ENCODE peak calls at places on chromosomes 5 and 9, in four cellular contexts. One of them, this sample, is unnamed.

GRCh38 chr5:16411741-16412455 is 53.7 kb downstream of the ZNF622 start:
- DNase-seq in HL-60: no peak
- DNase-seq in K562: no peak
- DNase-seq in GM12878: no peak
- DNase-seq in this sample: no peak

GRCh38 chr9:127873223-127873691 is 4.2 kb downstream of the AK1 start:
- DNase-seq in HL-60: no peak
- DNase-seq in GM12878: no peak
- DNase-seq in K562: no peak
- DNase-seq in this sample: no peak

GRCh38 chr5:117455236-117456233 is 880.9 kb upstream of the SEMA6A start:
- DNase-seq in K562: no peak
- DNase-seq in GM12878: no peak
- DNase-seq in HL-60: no peak
- DNase-seq in this sample: no peak

GRCh38 chr9:120531683-120532300 is 48.2 kb downstream of the CDK5RAP2 start:
- DNase-seq in K562: no peak
- DNase-seq in GM12878: no peak
- DNase-seq in HL-60: no peak
- DNase-seq in this sample: no peak

GRCh38 chr9:133184971-133185370 is 21.3 kb upstream of the GBGT1 start:
- DNase-seq in K562: peak
- DNase-seq in HL-60: peak
- DNase-seq in GM12878: no peak
- DNase-seq in this sample: no peak

GRCh38 chr9:36961051-36961450 is 73.0 kb downstream of the PAX5 start:
- DNase-seq in GM12878: no peak
- DNase-seq in HL-60: no peak
- DNase-seq in K562: no peak
- DNase-seq in this sample: no peak

GRCh38 chr9:92774274-92774673 is 9.6 kb upstream of the BICD2 start:
- DNase-seq in HL-60: no peak
- DNase-seq in K562: no peak
- DNase-seq in GM12878: no peak
- DNase-seq in this sample: no peak

GRCh38 chr5:153147891-153148623 is 342.4 kb upstream of the GRIA1 start:
- DNase-seq in GM12878: no peak
- DNase-seq in K562: no peak
- DNase-seq in HL-60: no peak
- DNase-seq in this sample: no peak

GRCh38 chr9:34139477-34140146 is 13.1 kb upstream of the DCAF12 start:
- DNase-seq in GM12878: no peak
- DNase-seq in HL-60: peak
- DNase-seq in K562: peak
- DNase-seq in this sample: no peak

GRCh38 chr5:157955541-157956172 is 96.7 kb upstream of the CLINT1 start:
- DNase-seq in GM12878: no peak
- DNase-seq in HL-60: no peak
- DNase-seq in K562: no peak
- DNase-seq in this sample: no peak

GRCh38 chr9:137550958-137551655 is 572 bp upstream of the MRPL41 start:
- DNase-seq in GM12878: no peak
- DNase-seq in K562: peak
- DNase-seq in HL-60: peak
- DNase-seq in this sample: peak

GRCh38 chr5:127926974-127927373 is 156.6 kb upstream of the SLC12A2 start:
- DNase-seq in GM12878: no peak
- DNase-seq in HL-60: no peak
- DNase-seq in K562: no peak
- DNase-seq in this sample: no peak

GRCh38 chr5:127931396-127931795 is 152.2 kb upstream of the SLC12A2 start:
- DNase-seq in HL-60: no peak
- DNase-seq in GM12878: no peak
- DNase-seq in K562: no peak
- DNase-seq in this sample: no peak

GRCh38 chr5:127933348-127933747 is 150.2 kb upstream of the SLC12A2 start:
- DNase-seq in HL-60: no peak
- DNase-seq in K562: no peak
- DNase-seq in GM12878: no peak
- DNase-seq in this sample: no peak

GRCh38 chr5:127928053-127928452 is 155.5 kb upstream of the SLC12A2 start:
- DNase-seq in HL-60: no peak
- DNase-seq in K562: no peak
- DNase-seq in GM12878: no peak
- DNase-seq in this sample: no peak

GRCh38 chr5:127930311-127930710 is 153.3 kb upstream of the SLC12A2 start:
- DNase-seq in K562: no peak
- DNase-seq in HL-60: no peak
- DNase-seq in GM12878: no peak
- DNase-seq in this sample: no peak
- TF ChIP-seq SPI1 in K562: no peak
- TF ChIP-seq SPI1 in HL-60: no peak
- TF ChIP-seq SPI1 in GM12878: no peak
- TF ChIP-seq SPI1 in this sample: no peak

GRCh38 chr5:107389130-107389553 is 281.6 kb downstream of the EFNA5 start:
- DNase-seq in K562: no peak
- DNase-seq in GM12878: peak
- DNase-seq in HL-60: no peak
- DNase-seq in this sample: no peak
- TF ChIP-seq POLR2AphosphoS5 in K562: no peak
- TF ChIP-seq POLR2AphosphoS5 in GM12878: no peak
- TF ChIP-seq POLR2AphosphoS5 in HL-60: no peak
- TF ChIP-seq POLR2AphosphoS5 in this sample: no peak

GRCh38 chr5:149764086-149764485 is 34.0 kb downstream of the PPARGC1B start:
- DNase-seq in K562: no peak
- DNase-seq in HL-60: no peak
- DNase-seq in GM12878: no peak
- DNase-seq in this sample: no peak
- TF ChIP-seq SPI1 in K562: no peak
- TF ChIP-seq SPI1 in HL-60: no peak
- TF ChIP-seq SPI1 in GM12878: no peak
- TF ChIP-seq SPI1 in this sample: no peak

GRCh38 chr9:130332384-130332926 is 66.9 kb downstream of the HMCN2 start:
- DNase-seq in K562: no peak
- DNase-seq in GM12878: no peak
- DNase-seq in HL-60: no peak
- DNase-seq in this sample: no peak

GRCh38 chr9:130331061-130331460 is 65.5 kb downstream of the HMCN2 start:
- DNase-seq in HL-60: no peak
- DNase-seq in K562: no peak
- DNase-seq in GM12878: no peak
- DNase-seq in this sample: no peak

GRCh38 chr9:130333041-130334040 is 67.8 kb downstream of the HMCN2 start:
- DNase-seq in HL-60: no peak
- DNase-seq in K562: no peak
- DNase-seq in GM12878: no peak
- DNase-seq in this sample: no peak

GRCh38 chr9:130330202-130330601 is 64.6 kb downstream of the HMCN2 start:
- DNase-seq in K562: no peak
- DNase-seq in GM12878: no peak
- DNase-seq in HL-60: no peak
- DNase-seq in this sample: no peak

GRCh38 chr9:130331573-130331972 is 66.0 kb downstream of the HMCN2 start:
- DNase-seq in GM12878: no peak
- DNase-seq in K562: no peak
- DNase-seq in HL-60: no peak
- DNase-seq in this sample: no peak
- TF ChIP-seq POLR2AphosphoS5 in GM12878: no peak
- TF ChIP-seq POLR2AphosphoS5 in K562: no peak
- TF ChIP-seq POLR2AphosphoS5 in HL-60: no peak
- TF ChIP-seq POLR2AphosphoS5 in this sample: no peak

This sample was measured in GM12891.